ENCODE peak calls at places on chromosomes 3 and 15, in four cellular contexts. One of them, this sample, is unnamed.
A peak's percentile ranks its signal among the peaks of the same experiment; 100 is the strongest.

GRCh38 chr3:36165509-36165908 is 214.8 kb upstream of the STAC start:
- DNase-seq in GM12878: no peak
- DNase-seq in fibroblast of lung: no peak
- DNase-seq in endodermal cell: no peak
- DNase-seq in this sample: no peak

GRCh38 chr3:65600888-65601287 is 437.8 kb downstream of the MAGI1 start:
- DNase-seq in GM12878: no peak
- DNase-seq in fibroblast of lung: no peak
- DNase-seq in endodermal cell: no peak
- DNase-seq in this sample: no peak

GRCh38 chr3:53749428-53749827 is 96.8 kb downstream of the CHDH start:
- DNase-seq in GM12878: no peak
- DNase-seq in fibroblast of lung: no peak
- DNase-seq in endodermal cell: no peak
- DNase-seq in this sample: no peak

GRCh38 chr3:52685705-52686691 is at the start of the genes GNL3 and PBRM1:
- DNase-seq in GM12878: peak; percentile 82
- DNase-seq in fibroblast of lung: peak; percentile 97
- DNase-seq in endodermal cell: peak; percentile 97
- DNase-seq in this sample: peak; percentile 96

GRCh38 chr3:47533481-47533880 is 20.0 kb upstream of the ELP6 start:
- DNase-seq in GM12878: no peak
- DNase-seq in fibroblast of lung: peak; percentile 11
- DNase-seq in endodermal cell: no peak
- DNase-seq in this sample: no peak

GRCh38 chr3:143855183-143855582 is 6.9 kb upstream of the SLC9A9 start:
- DNase-seq in GM12878: no peak
- DNase-seq in fibroblast of lung: no peak
- DNase-seq in endodermal cell: no peak
- DNase-seq in this sample: no peak

GRCh38 chr15:63497642-63498100 is 6.7 kb upstream of the USP3 start:
- DNase-seq in GM12878: no peak
- DNase-seq in fibroblast of lung: no peak
- DNase-seq in endodermal cell: no peak
- DNase-seq in this sample: no peak

GRCh38 chr15:74006774-74007639 is 12.5 kb downstream of the PML start:
- DNase-seq in GM12878: no peak
- DNase-seq in fibroblast of lung: no peak
- DNase-seq in endodermal cell: no peak
- DNase-seq in this sample: no peak

GRCh38 chr3:908839-909238 is 184.0 kb upstream of the CNTN6 start:
- DNase-seq in GM12878: no peak
- DNase-seq in fibroblast of lung: no peak
- DNase-seq in endodermal cell: peak; percentile 75
- DNase-seq in this sample: peak; percentile 2

GRCh38 chr3:13135811-13136321 is 62.6 kb upstream of the IQSEC1 start:
- DNase-seq in GM12878: no peak
- DNase-seq in fibroblast of lung: no peak
- DNase-seq in endodermal cell: peak; percentile 49
- DNase-seq in this sample: no peak

GRCh38 chr3:106719583-106719982 is 657.7 kb upstream of the CCDC54 start:
- DNase-seq in GM12878: no peak
- DNase-seq in fibroblast of lung: no peak
- DNase-seq in endodermal cell: no peak
- DNase-seq in this sample: no peak

GRCh38 chr3:46926871-46927717 is 49.5 kb downstream of the CCDC12 start:
- DNase-seq in GM12878: peak; percentile 98
- DNase-seq in fibroblast of lung: no peak
- DNase-seq in endodermal cell: no peak
- DNase-seq in this sample: no peak

GRCh38 chr3:24435581-24435980 is 59.1 kb downstream of the THRB start:
- DNase-seq in GM12878: no peak
- DNase-seq in fibroblast of lung: peak; percentile 1
- DNase-seq in endodermal cell: no peak
- DNase-seq in this sample: no peak

GRCh38 chr3:28699283-28699682 is 350.7 kb upstream of the AZI2 start:
- DNase-seq in GM12878: no peak
- DNase-seq in fibroblast of lung: no peak
- DNase-seq in endodermal cell: no peak
- DNase-seq in this sample: no peak

GRCh38 chr3:130312374-130312773 is 33.1 kb upstream of the COL6A5 start:
- DNase-seq in GM12878: no peak
- DNase-seq in fibroblast of lung: no peak
- DNase-seq in endodermal cell: no peak
- DNase-seq in this sample: no peak

GRCh38 chr3:29642393-29643033 is 361.6 kb downstream of the RBMS3 start:
- DNase-seq in GM12878: no peak
- DNase-seq in fibroblast of lung: peak; percentile 86
- DNase-seq in endodermal cell: no peak
- DNase-seq in this sample: no peak

GRCh38 chr15:71666723-71667122 is 143.6 kb upstream of the NR2E3 start:
- DNase-seq in GM12878: no peak
- DNase-seq in fibroblast of lung: no peak
- DNase-seq in endodermal cell: no peak
- DNase-seq in this sample: no peak

GRCh38 chr3:129560931-129561594 is 18.1 kb downstream of the H1-8 start:
- DNase-seq in GM12878: no peak
- DNase-seq in fibroblast of lung: peak; percentile 74
- DNase-seq in endodermal cell: no peak
- DNase-seq in this sample: no peak

GRCh38 chr15:57528940-57529565 is 62.7 kb upstream of the MYZAP start:
- DNase-seq in GM12878: no peak
- DNase-seq in fibroblast of lung: no peak
- DNase-seq in endodermal cell: no peak
- DNase-seq in this sample: no peak

GRCh38 chr15:84761534-84762190 is 13.3 kb downstream of the ZNF592 start:
- DNase-seq in GM12878: no peak
- DNase-seq in fibroblast of lung: peak; percentile 21
- DNase-seq in endodermal cell: no peak
- DNase-seq in this sample: no peak

GRCh38 chr15:81270188-81270587 is 53.8 kb downstream of the STARD5 start:
- DNase-seq in GM12878: no peak
- DNase-seq in fibroblast of lung: no peak
- DNase-seq in endodermal cell: no peak
- DNase-seq in this sample: no peak

GRCh38 chr3:27326211-27326948 is 42.8 kb downstream of the NEK10 start:
- DNase-seq in GM12878: no peak
- DNase-seq in fibroblast of lung: peak; percentile 93
- DNase-seq in endodermal cell: no peak
- DNase-seq in this sample: no peak

GRCh38 chr3:115804200-115804599 is 180.9 kb downstream of the GAP43 start:
- DNase-seq in GM12878: no peak
- DNase-seq in fibroblast of lung: no peak
- DNase-seq in endodermal cell: no peak
- DNase-seq in this sample: no peak

GRCh38 chr3:13840456-13840855 is 39.4 kb downstream of the WNT7A start:
- DNase-seq in GM12878: no peak
- DNase-seq in fibroblast of lung: no peak
- DNase-seq in endodermal cell: no peak
- DNase-seq in this sample: no peak

GRCh38 chr15:51079226-51079625 is 15.5 kb downstream of the TNFAIP8L3 start:
- DNase-seq in GM12878: no peak
- DNase-seq in fibroblast of lung: no peak
- DNase-seq in endodermal cell: no peak
- DNase-seq in this sample: no peak

GRCh38 chr15:51075364-51075763 is 19.3 kb downstream of the TNFAIP8L3 start:
- DNase-seq in GM12878: no peak
- DNase-seq in fibroblast of lung: no peak
- DNase-seq in endodermal cell: no peak
- DNase-seq in this sample: no peak

GRCh38 chr15:51076142-51076897 is 18.4 kb downstream of the TNFAIP8L3 start:
- DNase-seq in GM12878: no peak
- DNase-seq in fibroblast of lung: no peak
- DNase-seq in endodermal cell: no peak
- DNase-seq in this sample: no peak

GRCh38 chr15:51076898-51077564 is 17.7 kb downstream of the TNFAIP8L3 start:
- DNase-seq in GM12878: peak; percentile 40
- DNase-seq in fibroblast of lung: peak; percentile 74
- DNase-seq in endodermal cell: peak; percentile 80
- DNase-seq in this sample: peak; percentile 78

GRCh38 chr15:51077565-51078153 is 17.0 kb downstream of the TNFAIP8L3 start:
- DNase-seq in GM12878: peak; percentile 48
- DNase-seq in fibroblast of lung: peak; percentile 34
- DNase-seq in endodermal cell: peak; percentile 93
- DNase-seq in this sample: peak; percentile 92
- H3K4me3 ChIP-seq in GM12878: peak overlapping the region; percentile 35
- H3K4me3 ChIP-seq in fibroblast of lung: no peak overlapping the region
- H3K4me3 ChIP-seq in endodermal cell: no peak overlapping the region
- H3K4me3 ChIP-seq in this sample: peak overlapping the region; percentile 54

GRCh38 chr3:110779581-110779980 is 292.0 kb upstream of the NECTIN3 start:
- DNase-seq in GM12878: no peak
- DNase-seq in fibroblast of lung: no peak
- DNase-seq in endodermal cell: no peak
- DNase-seq in this sample: no peak
- H3K36me3 ChIP-seq in GM12878: no peaks in the 10 kb centered on the region
- H3K36me3 ChIP-seq in fibroblast of lung: no peaks in the 10 kb centered on the region
- H3K36me3 ChIP-seq in endodermal cell: no peaks in the 10 kb centered on the region
- H3K36me3 ChIP-seq in this sample: no peaks in the 10 kb centered on the region

DNA sequence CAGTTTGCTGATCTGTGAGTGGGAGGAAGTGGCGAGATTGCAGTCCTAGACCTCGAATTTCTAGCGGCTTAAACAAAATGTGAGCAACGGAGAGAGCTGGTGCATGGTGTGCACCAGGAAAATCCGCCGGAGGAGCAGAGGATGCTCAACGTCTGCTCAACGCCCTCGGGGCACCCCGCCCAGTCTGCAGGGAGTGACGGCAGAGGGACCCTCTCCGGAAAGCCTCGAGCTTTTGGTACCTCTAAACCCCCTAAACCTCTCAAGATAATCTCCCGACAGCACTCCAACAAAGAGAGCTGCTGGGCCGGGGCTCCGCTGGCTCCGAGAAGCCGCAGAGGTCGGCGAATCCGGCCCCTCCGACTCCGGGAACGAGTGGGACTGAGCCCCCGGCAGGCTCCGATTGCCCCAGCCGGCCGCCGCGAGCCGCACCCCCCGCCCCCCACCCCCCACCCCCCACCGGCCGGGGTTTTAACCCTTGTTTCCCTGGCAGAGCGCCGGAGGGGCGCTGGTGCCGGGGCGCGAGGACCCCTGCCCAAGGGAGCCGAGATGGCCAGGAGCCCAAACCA is 1.7 kb downstream of the MEGF11 start:
- DNase-seq in GM12878: no peak
- DNase-seq in fibroblast of lung: no peak
- DNase-seq in endodermal cell: no peak
- DNase-seq in this sample: peak; percentile 78
- H3K27me3 ChIP-seq in GM12878: peaks cover 34% of the 10 kb centered on the region
- H3K27me3 ChIP-seq in fibroblast of lung: peaks cover 69% of the 10 kb centered on the region
- H3K27me3 ChIP-seq in endodermal cell: peaks cover 80% of the 10 kb centered on the region
- H3K27me3 ChIP-seq in this sample: peaks cover 73% of the 10 kb centered on the region

GRCh38 chr3:37594873-37595783 is 266.6 kb upstream of the CTDSPL start:
- DNase-seq in GM12878: no peak
- DNase-seq in fibroblast of lung: no peak
- DNase-seq in endodermal cell: no peak
- DNase-seq in this sample: no peak
- H3K4me3 ChIP-seq in GM12878: no peak overlapping the region
- H3K4me3 ChIP-seq in fibroblast of lung: no peak overlapping the region
- H3K4me3 ChIP-seq in endodermal cell: no peak overlapping the region
- H3K4me3 ChIP-seq in this sample: no peak overlapping the region

GRCh38 chr15:43799945-43800285 is at the start of gene SERINC4:
- DNase-seq in GM12878: no peak
- DNase-seq in fibroblast of lung: no peak
- DNase-seq in endodermal cell: no peak
- DNase-seq in this sample: peak; percentile 52
- H3K36me3 ChIP-seq in GM12878: peaks cover under 1% of the 10 kb centered on the region
- H3K36me3 ChIP-seq in fibroblast of lung: peaks cover 24% of the 10 kb centered on the region
- H3K36me3 ChIP-seq in endodermal cell: peaks cover 62% of the 10 kb centered on the region
- H3K36me3 ChIP-seq in this sample: peaks cover 14% of the 10 kb centered on the region

DNA sequence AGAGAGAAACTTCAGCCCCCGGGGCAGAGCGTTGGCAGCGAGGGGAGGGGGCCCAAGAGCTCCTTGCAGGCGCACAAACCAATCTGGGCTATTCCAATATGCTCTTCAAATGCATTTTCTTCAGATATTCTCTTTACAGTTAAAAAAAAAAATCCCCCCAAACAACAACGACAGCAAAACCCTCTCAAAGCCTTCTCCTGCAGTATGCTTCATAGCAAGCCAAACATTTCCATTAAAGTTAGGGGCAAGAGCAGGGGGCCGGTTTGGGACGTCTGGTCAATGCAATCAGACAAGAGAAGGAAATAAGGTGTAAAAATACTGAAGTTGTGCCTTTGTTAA is 237 bp upstream of the CTXND1 start:
- DNase-seq in GM12878: no peak
- DNase-seq in fibroblast of lung: no peak
- DNase-seq in endodermal cell: no peak
- DNase-seq in this sample: no peak
- H3K27me3 ChIP-seq in GM12878: peaks cover 12% of the 10 kb centered on the region
- H3K27me3 ChIP-seq in fibroblast of lung: peaks cover 31% of the 10 kb centered on the region
- H3K27me3 ChIP-seq in endodermal cell: peaks cover 79% of the 10 kb centered on the region
- H3K27me3 ChIP-seq in this sample: peaks cover 39% of the 10 kb centered on the region

GRCh38 chr3:156817931-156818765 is 8.0 kb upstream of the LEKR1 start:
- DNase-seq in GM12878: no peak
- DNase-seq in fibroblast of lung: no peak
- DNase-seq in endodermal cell: no peak
- DNase-seq in this sample: no peak
- H3K4me3 ChIP-seq in GM12878: peak overlapping the region; percentile 85
- H3K4me3 ChIP-seq in fibroblast of lung: no peak overlapping the region
- H3K4me3 ChIP-seq in endodermal cell: peak overlapping the region; percentile 77
- H3K4me3 ChIP-seq in this sample: no peak overlapping the region

GRCh38 chr15:48424076-48424475 is 92.8 kb downstream of the DUT start:
- DNase-seq in GM12878: no peak
- DNase-seq in fibroblast of lung: peak; percentile 36
- DNase-seq in endodermal cell: no peak
- DNase-seq in this sample: no peak
- H3K36me3 ChIP-seq in GM12878: peaks cover 2% of the 10 kb centered on the region
- H3K36me3 ChIP-seq in fibroblast of lung: peaks cover 18% of the 10 kb centered on the region
- H3K36me3 ChIP-seq in endodermal cell: peaks cover 16% of the 10 kb centered on the region
- H3K36me3 ChIP-seq in this sample: no peaks in the 10 kb centered on the region

DNA sequence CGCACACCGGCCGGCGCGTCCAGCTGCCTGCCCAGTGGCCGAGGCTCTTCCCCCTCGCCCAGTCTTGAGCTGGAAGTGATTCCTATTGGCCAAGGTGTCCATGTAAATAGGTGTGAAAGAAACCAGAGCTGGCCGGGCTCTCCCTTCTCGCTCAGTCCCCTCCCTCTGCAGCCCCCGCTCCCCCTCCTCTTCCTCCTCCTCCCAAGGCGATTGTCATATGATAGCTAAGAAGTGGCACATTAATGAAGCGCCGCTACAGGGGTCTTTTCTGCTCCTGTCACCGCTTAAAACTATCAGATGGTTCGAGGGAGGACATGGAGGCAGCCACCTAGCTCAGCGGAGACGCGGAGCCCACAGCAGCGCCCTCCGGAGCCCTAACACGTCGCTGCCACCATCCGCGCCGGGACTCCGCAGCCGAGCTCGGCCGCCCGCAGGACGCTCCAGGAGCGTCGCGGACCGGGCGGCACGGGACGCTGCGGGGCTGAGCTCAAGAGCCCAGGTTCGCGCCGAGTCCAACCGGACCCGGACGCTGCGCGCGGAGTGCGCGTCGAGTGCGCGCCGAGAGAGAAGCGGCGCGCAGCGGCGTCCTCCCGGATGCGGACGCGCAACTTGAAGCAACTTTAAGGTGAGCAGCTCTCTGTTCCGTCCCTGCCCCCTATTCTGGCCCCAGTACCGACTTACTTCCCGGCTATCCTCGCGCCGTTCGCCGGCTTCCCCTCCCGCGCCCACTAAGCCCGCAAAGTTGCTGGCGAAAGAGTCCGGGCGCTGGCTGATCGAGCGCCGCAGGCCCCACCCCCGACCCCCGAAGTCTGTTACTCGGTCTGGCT is at the start of gene FOXB1:
- DNase-seq in GM12878: no peak
- DNase-seq in fibroblast of lung: no peak
- DNase-seq in endodermal cell: peak; percentile 95
- DNase-seq in this sample: peak; percentile 95
- H3K27me3 ChIP-seq in GM12878: peaks cover 47% of the 10 kb centered on the region
- H3K27me3 ChIP-seq in fibroblast of lung: peaks cover 74% of the 10 kb centered on the region
- H3K27me3 ChIP-seq in endodermal cell: peaks cover 100% of the 10 kb centered on the region
- H3K27me3 ChIP-seq in this sample: peaks cover 54% of the 10 kb centered on the region